ENCODE peak calls at places on chromosome 10, in four cellular contexts. K is uterus, L is left ventricle myocardium inferior, J is dorsolateral prefrontal cortex. Z is an unnamed sample.

GRCh38 chr10:128877141-128877540 is 589.9 kb upstream of the MGMT start:
- DNase-seq in K (no peak), J (no peak), L (no peak), Z (no peak)

GRCh38 chr10:99579971-99580370 is 40.3 kb downstream of the SLC25A28 start:
- DNase-seq in J (no peak), K (no peak), L (no peak), Z (no peak)

GRCh38 chr10:96468845-96469244 is 44.9 kb downstream of the TLL2 start:
- DNase-seq in K (no peak), L (no peak), J (no peak), Z (peak; percentile 25)

GRCh38 chr10:97647556-97647955 is 7.1 kb downstream of the PI4K2A start:
- DNase-seq in L (no peak), K (no peak), J (no peak), Z (peak; percentile 73)

GRCh38 chr10:46549171-46550075 is 7.0 kb downstream of the GPRIN2 start:
- DNase-seq in K (no peak), L (peak; percentile 21), J (peak; percentile 36), Z (no peak)

GRCh38 chr10:125149278-125150047 is 10.9 kb downstream of the CTBP2 start:
- DNase-seq in K (peak; percentile 64), L (peak; percentile 55), J (no peak), Z (peak; percentile 79)

GRCh38 chr10:30803901-30804322 is 174.4 kb upstream of the LYZL2 start:
- DNase-seq in L (peak; percentile 50), K (peak; percentile 76), J (no peak), Z (peak; percentile 98)

GRCh38 chr10:130470973-130471372 is 334.8 kb downstream of the GLRX3 start:
- DNase-seq in L (no peak), J (no peak), K (no peak), Z (no peak)

GRCh38 chr10:72320676-72321247 is 34.0 kb downstream of the DNAJB12 start:
- DNase-seq in L (peak; percentile 64), K (peak; percentile 82), J (peak; percentile 67), Z (peak; percentile 98)

GRCh38 chr10:88184543-88185297 is 321.3 kb downstream of the PTEN start:
- DNase-seq in K (no peak), L (no peak), J (no peak), Z (no peak)

GRCh38 chr10:7942859-7943258 is 111.6 kb upstream of the GATA3 start:
- DNase-seq in L (no peak), J (no peak), K (no peak), Z (no peak)

GRCh38 chr10:69101451-69102095 is 13.7 kb downstream of the SRGN start:
- DNase-seq in L (no peak), J (no peak), K (no peak), Z (no peak)

GRCh38 chr10:119337223-119337622 is 129.9 kb downstream of the GRK5 start:
- DNase-seq in J (no peak), L (no peak), K (no peak), Z (no peak)

GRCh38 chr10:65571011-65571570 is 1354.7 kb upstream of the LRRTM3 start:
- DNase-seq in J (no peak), K (no peak), L (no peak), Z (peak; percentile 23)

GRCh38 chr10:70773461-70773860 is 11.7 kb downstream of the TBATA start:
- DNase-seq in K (no peak), L (no peak), J (no peak), Z (no peak)

GRCh38 chr10:58107506-58107905 is 160.2 kb downstream of the IPMK start:
- DNase-seq in K (no peak), J (no peak), L (no peak), Z (peak; percentile 19)

GRCh38 chr10:7351905-7352304 is 58.9 kb downstream of the SFMBT2 start:
- DNase-seq in K (no peak), J (no peak), L (no peak), Z (no peak)

GRCh38 chr10:60664859-60665258 is 113.4 kb upstream of the CDK1 start:
- DNase-seq in K (no peak), L (no peak), J (no peak), Z (no peak)

GRCh38 chr10:97726636-97727178 is 10.2 kb upstream of the ZFYVE27 start:
- DNase-seq in L (no peak), J (no peak), K (no peak), Z (peak; percentile 68)

GRCh38 chr10:99996934-99997648 is 12.7 kb downstream of the DNMBP start:
- DNase-seq in K (no peak), L (no peak), J (no peak), Z (no peak)

GRCh38 chr10:34454590-34455289 is 360.4 kb downstream of the PARD3 start:
- DNase-seq in L (no peak), K (no peak), J (no peak), Z (no peak)

GRCh38 chr10:77526861-77527617 is 110.6 kb downstream of the KCNMA1 start:
- DNase-seq in L (no peak), J (no peak), K (no peak), Z (peak; percentile 30)

GRCh38 chr10:30784521-30784895 is 155.0 kb upstream of the LYZL2 start:
- DNase-seq in L (no peak), K (no peak), J (no peak), Z (no peak)

GRCh38 chr10:90293629-90294028 is 564.2 kb downstream of the HTR7 start:
- DNase-seq in J (no peak), L (no peak), K (no peak), Z (no peak)

GRCh38 chr10:89069589-89069988 is 79.0 kb downstream of the FAS start:
- DNase-seq in L (peak; percentile 22), K (peak; percentile 32), J (no peak), Z (no peak)

GRCh38 chr10:124509836-124510535 is 48.4 kb downstream of the LHPP start:
- DNase-seq in J (no peak), L (no peak), K (no peak), Z (no peak)

GRCh38 chr10:16789266-16789665 is 28.0 kb downstream of the RSU1 start:
- DNase-seq in L (no peak), K (no peak), J (no peak), Z (no peak)

GRCh38 chr10:71278691-71279588 is 40.1 kb upstream of the SLC29A3 start:
- DNase-seq in J (no peak), L (no peak), K (no peak), Z (no peak)

GRCh38 chr10:3720228-3721019 is 64.6 kb downstream of the KLF6 start:
- DNase-seq in K (no peak), L (peak; percentile 41), J (no peak), Z (peak; percentile 84)

GRCh38 chr10:131170042-131170983 is 141.2 kb downstream of the TCERG1L start:
- DNase-seq in L (no peak), J (no peak), K (no peak), Z (no peak)

DNA sequence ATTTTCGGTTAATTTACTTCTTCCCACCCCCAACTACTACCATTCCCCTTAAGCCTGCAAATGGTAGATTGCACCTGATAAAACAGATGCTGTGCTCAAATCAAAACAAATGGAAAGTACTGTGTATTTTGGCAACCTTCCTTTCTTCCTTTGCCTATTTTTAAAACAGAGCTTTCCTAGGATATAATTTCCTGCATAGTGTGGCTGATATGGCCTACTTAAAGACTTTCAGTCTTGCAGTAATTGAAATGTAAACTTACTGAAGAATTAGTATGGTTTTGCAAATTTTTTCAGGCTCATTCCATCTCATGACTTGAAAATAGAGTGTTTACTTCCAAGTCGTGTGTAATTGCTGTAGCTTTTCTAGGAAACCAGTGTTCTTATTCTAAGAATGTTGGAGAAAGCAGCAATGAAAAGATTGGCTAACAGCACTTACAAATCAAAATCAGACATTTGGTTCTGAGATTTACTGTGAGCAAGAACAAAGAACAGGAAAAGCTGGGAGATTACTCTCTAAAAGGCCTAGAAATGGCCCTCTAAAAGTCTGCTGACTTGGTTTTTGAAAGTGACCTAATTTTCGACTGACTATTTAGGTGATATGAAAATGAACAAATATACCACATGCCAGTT is 52.0 kb downstream of the REEP3 start:
- DNase-seq in L (no peak), K (no peak), J (no peak), Z (peak; percentile 43)
- H3K4me3 ChIP-seq in L (peak overlapping the region; percentile 7), K (no peak overlapping the region), J (no peak overlapping the region), Z (no peak overlapping the region)

DNA sequence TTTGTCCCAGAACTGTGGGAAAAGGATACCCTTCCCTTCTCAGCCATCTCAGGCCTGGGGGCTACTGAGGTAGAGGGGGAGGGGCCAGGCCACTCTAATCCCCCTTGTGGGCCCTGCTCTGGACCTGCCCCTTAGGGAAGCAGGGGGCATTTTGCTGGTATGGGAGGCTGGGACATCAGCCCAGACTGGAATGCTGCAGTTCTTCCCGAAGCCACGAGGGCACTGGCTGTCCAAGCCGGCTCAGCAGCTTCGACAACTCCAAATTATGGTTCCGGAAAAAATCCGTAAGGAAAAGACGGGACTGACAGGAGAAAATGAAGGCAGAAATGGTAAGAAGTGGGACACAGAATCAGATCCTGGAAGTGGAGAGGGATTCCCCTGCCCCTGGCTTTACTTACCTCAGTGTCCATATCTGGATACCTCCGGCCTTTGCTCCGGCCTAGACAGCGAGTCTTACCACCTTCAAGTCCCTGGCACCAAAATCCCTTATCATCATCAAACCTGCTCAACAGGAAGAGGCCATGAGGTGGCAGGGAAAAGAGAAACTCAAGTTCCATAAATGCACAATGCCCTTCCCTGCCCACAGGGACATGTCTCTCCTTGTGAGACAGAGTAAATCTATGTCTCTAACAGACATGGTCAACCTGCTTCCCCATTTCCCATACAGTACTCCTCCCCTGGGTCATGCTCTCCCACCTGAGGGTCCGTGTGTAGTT is 9.0 kb downstream of the NDST2 start:
- DNase-seq in K (no peak), J (no peak), L (peak; percentile 5), Z (no peak)
- TF ChIP-seq CTCF in K (no peak), J (no peak), L (no peak), Z (no peak)

DNA sequence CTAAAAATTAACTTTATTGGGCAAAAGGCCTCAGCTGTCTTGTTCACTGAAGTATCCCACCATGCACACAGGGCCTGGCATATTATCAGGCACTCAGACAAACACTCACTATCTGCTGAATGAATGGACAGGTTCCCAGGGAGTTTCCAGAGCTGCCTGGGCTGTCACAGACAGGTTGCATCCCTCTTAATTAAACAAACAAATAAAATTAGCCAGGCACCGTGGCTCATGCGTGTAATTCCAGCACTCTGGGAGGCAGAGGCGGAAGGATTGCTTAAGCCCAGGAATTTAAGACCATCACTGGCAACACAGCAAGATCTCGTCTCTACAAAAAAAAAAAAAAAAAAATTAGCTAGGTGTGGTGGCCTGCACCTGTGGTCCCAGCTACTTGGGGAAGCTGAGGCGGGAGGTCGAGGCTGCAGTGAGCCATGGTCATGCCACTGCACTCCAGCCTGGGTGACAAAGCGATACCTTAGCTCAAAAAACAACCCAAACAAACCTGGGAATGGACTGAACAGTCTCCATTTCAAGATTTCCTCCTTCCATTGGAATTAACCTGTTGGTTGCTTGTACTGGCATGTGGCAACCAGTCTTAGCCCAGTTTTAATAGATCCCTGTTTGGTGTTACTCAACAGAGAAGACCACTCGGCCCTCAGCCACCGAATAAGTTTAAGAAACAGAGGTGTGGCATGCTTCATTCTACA is 1.3 kb upstream of the TSPAN14 start:
- DNase-seq in J (no peak), L (no peak), K (no peak), Z (no peak)
- H3K4me3 ChIP-seq in J (peak overlapping the region; percentile 56), L (peak overlapping the region; percentile 61), K (no peak overlapping the region), Z (peak overlapping the region; percentile 44)

DNA sequence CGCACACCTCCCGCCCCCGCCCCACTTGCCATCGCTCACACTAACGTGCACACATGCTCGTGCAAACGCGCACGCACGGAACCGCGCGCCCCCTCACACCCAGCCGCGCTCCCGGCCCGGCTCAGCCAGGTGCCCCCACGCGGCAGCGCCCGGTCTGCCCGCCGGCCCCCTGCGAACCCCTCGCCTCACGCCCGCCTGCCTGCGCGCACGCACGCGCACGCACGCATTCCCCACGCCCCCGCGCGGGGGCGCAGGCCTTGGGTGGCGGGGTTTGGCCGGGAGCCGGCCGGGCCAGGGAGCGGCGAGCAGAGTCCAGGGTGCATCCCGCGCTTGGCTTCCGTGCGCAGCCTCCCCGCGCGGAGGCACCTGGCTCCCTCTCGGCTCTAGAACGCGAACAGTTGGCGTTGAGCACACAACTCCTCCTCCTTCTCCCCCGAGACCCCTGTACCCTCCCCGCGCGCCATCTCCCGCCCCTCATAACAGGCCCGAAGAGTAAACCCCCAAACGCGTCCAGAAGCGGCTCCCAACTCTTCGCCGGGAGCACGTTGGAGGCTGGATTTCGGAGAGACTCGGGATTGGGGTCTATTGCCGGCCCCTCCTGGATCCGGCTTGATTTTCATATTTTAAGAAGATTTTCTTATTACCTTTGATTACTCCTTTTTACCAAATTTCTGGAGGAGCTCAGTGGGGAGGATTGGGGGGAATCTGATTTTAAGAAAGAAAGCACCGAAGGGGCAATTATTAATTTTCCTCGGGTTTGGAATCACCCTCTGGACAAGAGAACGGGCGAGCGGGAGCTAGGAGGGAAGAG is 546 bp upstream of the SORCS3 start:
- DNase-seq in K (no peak), L (no peak), J (no peak), Z (no peak)
- TF ChIP-seq CTCF in K (no peak), L (no peak), J (no peak), Z (no peak)